ENCODE peak calls at places on chromosome 4, in ten cellular contexts. M is fibroblast of mammary gland; V is tibial nerve; Y is progenitor cell of endocrine pancreas; Z is WTC11; N is sciatic nerve; T is erythroblast; A is AG04450; B is stimulated activated CD8-positive, alpha-beta memory T cell treated with anti-CD3 and anti-CD28 coated beads, Interleukin-7, amount 100 ng/mL, for 1 hour; O is NCI-H2081. S is an unnamed sample.

GRCh38 chr4:122542411-122543236 is 78.2 kb downstream of the IL21 start:
- DNase-seq in M (peak), V (no peak), Y (no peak), Z (no peak), N (no peak), T (no peak), A (peak), B (no peak), O (no peak), S (no peak)

GRCh38 chr4:173230077-173230476 is 61.5 kb downstream of the GALNT7 start:
- DNase-seq in M (no peak), V (no peak), Y (no peak), Z (no peak), N (no peak), T (no peak), A (no peak), B (no peak), O (no peak), S (no peak)

GRCh38 chr4:82851902-82852750 is 38.8 kb downstream of the SEC31A start:
- DNase-seq in M (peak), V (no peak), Y (no peak), Z (no peak), N (no peak), T (peak), A (no peak), B (no peak), O (peak), S (no peak)

GRCh38 chr4:17450431-17450830 is 61.5 kb downstream of the QDPR start:
- DNase-seq in M (no peak), V (no peak), Y (no peak), Z (no peak), N (no peak), T (no peak), A (no peak), B (no peak), O (no peak), S (no peak)

GRCh38 chr4:108544504-108544903 is 75.9 kb upstream of the RPL34 start:
- DNase-seq in M (peak), V (no peak), Y (no peak), Z (no peak), N (no peak), T (no peak), A (no peak), B (no peak), O (no peak), S (no peak)

GRCh38 chr4:36285784-36286480 is 4.5 kb downstream of the DTHD1 start:
- DNase-seq in M (no peak), V (no peak), Y (no peak), Z (no peak), N (no peak), T (no peak), A (no peak), B (peak), O (no peak), S (no peak)

GRCh38 chr4:126752702-126753101 is 880.1 kb upstream of the INTU start:
- DNase-seq in M (no peak), V (no peak), Y (no peak), Z (no peak), N (no peak), T (no peak), A (no peak), B (no peak), O (no peak), S (no peak)

GRCh38 chr4:1028574-1029220 is 17.3 kb downstream of the FGFRL1 start:
- DNase-seq in M (no peak), V (no peak), Y (no peak), Z (no peak), N (no peak), T (no peak), A (no peak), B (no peak), O (no peak), S (no peak)

GRCh38 chr4:41550308-41550707 is 12.4 kb downstream of the LIMCH1 start:
- DNase-seq in M (no peak), V (no peak), Y (no peak), Z (no peak), N (no peak), T (no peak), A (no peak), B (no peak), O (peak), S (no peak)

GRCh38 chr4:15754323-15754722 is 23.8 kb upstream of the CD38 start:
- DNase-seq in M (no peak), V (no peak), Y (no peak), Z (no peak), N (no peak), T (no peak), A (no peak), B (no peak), O (no peak), S (no peak)

GRCh38 chr4:1862055-1862911 is 6.3 kb upstream of the LETM1 start:
- DNase-seq in M (no peak), V (no peak), Y (no peak), Z (no peak), N (no peak), T (peak), A (no peak), B (no peak), O (no peak), S (no peak)

GRCh38 chr4:17636696-17637351 is 22.4 kb downstream of the MED28 start:
- DNase-seq in M (peak), V (peak), Y (peak), Z (peak), N (peak), T (peak), A (peak), B (peak), O (peak), S (peak)

GRCh38 chr4:123643691-123644090 is 247.1 kb downstream of the SPRY1 start:
- DNase-seq in M (no peak), V (no peak), Y (no peak), Z (no peak), N (no peak), T (no peak), A (no peak), B (no peak), O (no peak), S (no peak)

GRCh38 chr4:52103314-52103713 is 52.2 kb downstream of the SPATA18 start:
- DNase-seq in M (peak), V (no peak), Y (no peak), Z (no peak), N (no peak), T (no peak), A (no peak), B (no peak), O (peak), S (no peak)

GRCh38 chr4:14877246-14878220 is 124.7 kb upstream of the CPEB2 start:
- DNase-seq in M (no peak), V (no peak), Y (no peak), Z (no peak), N (no peak), T (no peak), A (no peak), B (no peak), O (peak), S (no peak)

GRCh38 chr4:149409186-149410056 is 406.2 kb downstream of the IQCM start:
- DNase-seq in M (peak), V (no peak), Y (no peak), Z (no peak), N (peak), T (no peak), A (peak), B (no peak), O (peak), S (no peak)

GRCh38 chr4:164779811-164780216 is 25.9 kb downstream of the SMIM31 start:
- DNase-seq in M (peak), V (no peak), Y (peak), Z (peak), N (no peak), T (peak), A (no peak), B (no peak), O (peak), S (no peak)

GRCh38 chr4:175927121-175927520 is 115.1 kb upstream of the GPM6A start:
- DNase-seq in M (no peak), V (no peak), Y (no peak), Z (no peak), N (no peak), T (no peak), A (no peak), B (no peak), O (no peak), S (no peak)

GRCh38 chr4:140363558-140363957 is 9.9 kb upstream of the SCOC start:
- DNase-seq in M (no peak), V (no peak), Y (no peak), Z (no peak), N (no peak), T (no peak), A (no peak), B (no peak), O (peak), S (no peak)

GRCh38 chr4:128819082-128819742 is 9.7 kb downstream of the JADE1 start:
- DNase-seq in M (no peak), V (no peak), Y (no peak), Z (no peak), N (no peak), T (no peak), A (no peak), B (no peak), O (no peak), S (no peak)

GRCh38 chr4:108172231-108172779 is 3.6 kb upstream of the LEF1 start:
- DNase-seq in M (no peak), V (no peak), Y (peak), Z (peak), N (no peak), T (peak), A (no peak), B (no peak), O (peak), S (no peak)

GRCh38 chr4:166014411-166014810 is 141.4 kb downstream of the TLL1 start:
- DNase-seq in M (no peak), V (no peak), Y (no peak), Z (no peak), N (no peak), T (no peak), A (no peak), B (no peak), O (no peak), S (no peak)

GRCh38 chr4:21290562-21290961 is 590.3 kb downstream of the PACRGL start:
- DNase-seq in M (no peak), V (no peak), Y (no peak), Z (no peak), N (no peak), T (no peak), A (no peak), B (no peak), O (no peak), S (no peak)

GRCh38 chr4:92299152-92299551 is 4.6 kb upstream of the GRID2 start:
- DNase-seq in M (no peak), V (no peak), Y (no peak), Z (no peak), N (no peak), T (no peak), A (no peak), B (no peak), O (peak), S (no peak)

GRCh38 chr4:164514765-164515164 is 239.2 kb upstream of the SMIM31 start:
- DNase-seq in M (no peak), V (no peak), Y (no peak), Z (no peak), N (no peak), T (no peak), A (no peak), B (no peak), O (no peak), S (no peak)

GRCh38 chr4:66351761-66352160 is 681.5 kb upstream of the EPHA5 start:
- DNase-seq in M (no peak), V (no peak), Y (no peak), Z (no peak), N (no peak), T (no peak), A (no peak), B (no peak), O (no peak), S (no peak)

GRCh38 chr4:23163649-23164436 is 471.1 kb downstream of the GBA3 start:
- DNase-seq in M (no peak), V (no peak), Y (no peak), Z (no peak), N (no peak), T (no peak), A (no peak), B (no peak), O (peak), S (no peak)

GRCh38 chr4:99811850-99812249 is 4.8 kb upstream of the DAPP1 start:
- DNase-seq in M (peak), V (no peak), Y (no peak), Z (no peak), N (no peak), T (peak), A (no peak), B (no peak), O (peak), S (no peak)

GRCh38 chr4:30818541-30818940 is 98.4 kb downstream of the PCDH7 start:
- DNase-seq in M (no peak), V (no peak), Y (no peak), Z (no peak), N (no peak), T (no peak), A (no peak), B (no peak), O (no peak), S (no peak)

GRCh38 chr4:39763714-39764572 is 66.0 kb downstream of the UBE2K start:
- DNase-seq in M (no peak), V (no peak), Y (no peak), Z (no peak), N (no peak), T (no peak), A (no peak), B (no peak), O (no peak), S (no peak)

GRCh38 chr4:95362906-95363578 is 185.7 kb downstream of the UNC5C start:
- DNase-seq in M (peak), V (no peak), Y (no peak), Z (peak), N (no peak), T (peak), A (no peak), B (no peak), O (peak), S (no peak)

GRCh38 chr4:107283587-107284559 is 247.8 kb upstream of the DKK2 start:
- DNase-seq in M (peak), V (no peak), Y (no peak), Z (no peak), N (no peak), T (no peak), A (peak), B (no peak), O (no peak), S (no peak)

GRCh38 chr4:95021099-95021498 is 263.3 kb downstream of the BMPR1B start:
- DNase-seq in M (no peak), V (no peak), Y (no peak), Z (no peak), N (no peak), T (no peak), A (no peak), B (no peak), O (no peak), S (no peak)

GRCh38 chr4:57168986-57169385 is 58.8 kb upstream of the IGFBP7 start:
- DNase-seq in M (no peak), V (no peak), Y (no peak), Z (no peak), N (no peak), T (no peak), A (no peak), B (no peak), O (no peak), S (no peak)

S was measured in right atrium auricular region.